ENCODE peak calls at places on chromosomes 2 and 18, in four cellular contexts. R, P, M and C are unnamed samples.

GRCh38 chr2:187615364-187615763 is 61.1 kb upstream of the TFPI start:
- DNase-seq in R (no peak), P (no peak), M (no peak), C (no peak)

GRCh38 chr2:178478102-178478441 is 328 bp downstream of the FKBP7 start:
- DNase-seq in R (no peak), P (no peak), M (no peak), C (no peak)

GRCh38 chr2:120452945-120453634 is 107.2 kb downstream of the INHBB start:
- DNase-seq in R (no peak), P (no peak), M (no peak), C (no peak)

GRCh38 chr18:11500153-11501122 is 109.0 kb upstream of the SLC35G4 start:
- DNase-seq in R (peak), P (no peak), M (no peak), C (no peak)

GRCh38 chr2:240138275-240138984 is 2.0 kb downstream of the OTOS start:
- DNase-seq in R (no peak), P (no peak), M (no peak), C (peak)

GRCh38 chr2:100408104-100408503 is 9.4 kb downstream of the CHST10 start:
- DNase-seq in R (no peak), P (peak), M (peak), C (no peak)

GRCh38 chr2:234388591-234388990 is 108.3 kb downstream of the ARL4C start:
- DNase-seq in R (no peak), P (no peak), M (no peak), C (no peak)

GRCh38 chr2:237540823-237541222 is 25.6 kb upstream of the PRLH start:
- DNase-seq in R (peak), P (peak), M (peak), C (no peak)

GRCh38 chr2:37711308-37711731 is 39.9 kb upstream of the CDC42EP3 start:
- DNase-seq in R (peak), P (no peak), M (no peak), C (peak)

GRCh38 chr2:158755310-158755709 is 39.8 kb upstream of the DAPL1 start:
- DNase-seq in R (no peak), P (no peak), M (no peak), C (peak)

GRCh38 chr2:218883491-218884490 is 3.1 kb downstream of the WNT10A start:
- DNase-seq in R (peak), P (no peak), M (no peak), C (peak)

GRCh38 chr2:235538989-235539388 is 45.1 kb downstream of the AGAP1 start:
- DNase-seq in R (no peak), P (no peak), M (no peak), C (no peak)

GRCh38 chr2:17541514-17541950 is 1.0 kb downstream of the VSNL1 start:
- DNase-seq in R (no peak), P (no peak), M (no peak), C (no peak)

GRCh38 chr2:17539993-17540812 is at the start of gene VSNL1:
- DNase-seq in R (peak), P (peak), M (peak), C (peak)

GRCh38 chr2:17539596-17539992 is 902 bp upstream of the VSNL1 start:
- DNase-seq in R (no peak), P (peak), M (peak), C (peak)

GRCh38 chr2:17542471-17542870 is 2.0 kb downstream of the VSNL1 start:
- DNase-seq in R (no peak), P (no peak), M (no peak), C (no peak)

DNA sequence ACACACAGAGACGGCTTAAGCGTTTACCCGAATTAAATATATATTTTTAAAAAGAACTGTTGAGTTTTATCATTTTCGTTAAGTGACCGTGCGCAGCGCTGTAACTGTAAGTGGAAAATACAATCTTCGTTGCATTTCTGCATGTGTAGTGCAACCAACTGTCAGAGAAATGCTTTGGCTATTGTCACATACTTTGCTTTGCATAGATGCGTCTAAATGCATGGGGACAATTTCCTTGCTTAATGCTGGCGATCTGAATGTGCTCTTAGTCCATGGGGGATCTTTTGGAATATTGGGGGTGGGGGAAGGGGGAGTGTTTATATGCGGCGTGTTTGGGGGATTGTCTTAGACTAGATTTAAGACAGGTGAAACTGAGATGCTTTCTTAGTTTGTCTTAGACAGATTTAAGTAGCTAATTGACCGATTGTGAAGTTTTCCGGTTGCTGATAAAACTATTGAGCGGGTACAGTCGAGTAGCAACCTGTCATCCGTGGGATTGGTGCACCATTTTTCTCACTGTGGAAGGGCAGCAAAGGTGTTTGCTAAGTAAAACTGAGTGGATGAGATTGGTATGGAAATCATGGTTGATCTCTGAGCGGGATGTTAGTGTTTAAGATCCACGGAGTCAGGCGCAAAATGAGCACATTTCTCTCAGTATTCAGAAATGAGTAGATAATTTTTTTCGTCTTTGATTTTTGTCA is 467 bp downstream of the VSNL1 start:
- DNase-seq in R (no peak), P (no peak), M (no peak), C (no peak)
- H3K27ac ChIP-seq in R (peak), P (peak), M (no peak), C (no peak)

GRCh38 chr18:3461704-3462103 is 11.7 kb downstream of the TGIF1 start:
- DNase-seq in R (no peak), P (no peak), M (no peak), C (no peak)

GRCh38 chr18:3458952-3459853 is 9.2 kb downstream of the TGIF1 start:
- DNase-seq in R (peak), P (no peak), M (no peak), C (no peak)

GRCh38 chr18:3458378-3458777 is 8.4 kb downstream of the TGIF1 start:
- DNase-seq in R (no peak), P (no peak), M (no peak), C (no peak)

GRCh38 chr18:3463052-3463451 is 13.1 kb downstream of the TGIF1 start:
- DNase-seq in R (no peak), P (no peak), M (no peak), C (no peak)

DNA sequence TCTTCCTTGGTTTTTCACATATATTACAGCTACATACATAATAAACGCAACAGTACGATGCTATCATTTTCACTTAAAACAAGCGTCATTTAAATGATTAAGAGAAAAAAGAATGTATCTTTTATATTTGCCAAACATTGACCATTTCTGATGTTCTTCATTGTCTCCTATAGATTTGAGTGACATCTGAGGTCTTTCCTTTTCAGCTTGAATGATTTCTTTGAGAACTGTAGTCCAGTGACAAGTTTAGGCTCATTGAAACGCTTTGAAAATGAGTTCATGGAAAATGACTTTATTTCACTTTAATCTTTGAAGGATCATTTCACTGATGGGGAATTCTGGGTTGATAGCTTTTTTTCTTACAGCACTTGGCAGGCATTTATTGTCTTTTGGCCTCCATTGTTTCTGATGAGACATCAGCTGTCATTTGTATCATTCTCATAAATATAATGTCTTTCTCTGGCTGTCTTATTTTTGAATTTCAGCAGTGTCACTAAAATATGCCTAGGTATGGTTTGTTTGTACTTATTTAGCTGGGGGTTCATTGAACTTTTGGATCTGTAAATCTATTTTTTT is 10.9 kb downstream of the TGIF1 start:
- DNase-seq in R (no peak), P (no peak), M (no peak), C (no peak)
- H3K27ac ChIP-seq in R (no peak), P (no peak), M (no peak), C (peak)

GRCh38 chr2:66532972-66533868 is 98.3 kb downstream of the MEIS1 start:
- DNase-seq in R (no peak), P (no peak), M (no peak), C (no peak)
- H3K27ac ChIP-seq in R (peak), P (peak), M (no peak), C (no peak)

GRCh38 chr2:181781082-181781786 is 100.9 kb upstream of the NEUROD1 start:
- DNase-seq in R (no peak), P (no peak), M (no peak), C (no peak)
- H3K27ac ChIP-seq in R (no peak), P (no peak), M (no peak), C (peak)

DNA sequence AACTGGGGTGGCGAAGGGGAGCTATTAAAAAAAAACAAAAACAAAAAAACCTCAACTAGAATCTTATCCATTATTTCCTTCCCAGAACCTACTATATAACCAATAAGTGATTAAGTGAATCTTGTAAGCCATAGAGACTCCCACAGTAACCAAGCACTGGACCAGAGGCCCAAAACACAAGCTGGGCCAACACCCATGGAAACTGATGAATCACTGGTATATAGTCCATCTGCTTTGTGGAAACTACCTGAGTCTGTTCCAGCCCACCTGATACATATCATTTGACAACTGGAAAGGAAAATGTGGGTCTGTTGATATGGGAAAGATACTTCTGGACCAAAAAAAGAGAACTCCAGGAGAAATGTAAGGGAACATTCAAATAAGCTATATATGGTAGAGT is 252.8 kb downstream of the MREG start:
- DNase-seq in R (no peak), P (no peak), M (no peak), C (no peak)
- H3K27ac ChIP-seq in R (no peak), P (no peak), M (no peak), C (no peak)

DNA sequence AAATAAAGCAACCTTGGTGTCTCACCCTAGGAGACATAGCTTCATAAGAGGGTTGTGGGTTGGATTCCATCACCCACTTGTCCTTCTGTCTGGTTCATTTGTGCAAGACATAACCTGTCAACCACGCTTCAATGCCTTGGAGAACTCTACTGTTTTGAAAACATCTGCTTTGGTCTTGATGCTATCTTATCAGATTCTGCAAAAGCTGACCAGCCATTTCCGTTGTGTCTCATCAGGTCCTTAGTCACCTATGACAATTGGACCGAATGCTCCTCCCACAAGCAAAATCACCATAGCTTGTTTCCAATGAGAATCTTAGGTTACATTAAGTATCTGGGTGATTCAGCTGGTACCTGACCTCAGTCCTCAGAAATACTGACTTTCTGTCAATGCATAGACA is 35.4 kb downstream of the STAT4 start:
- DNase-seq in R (peak), P (no peak), M (no peak), C (no peak)
- H3K27ac ChIP-seq in R (no peak), P (no peak), M (no peak), C (no peak)

GRCh38 chr2:52365946-52366345 is 1334.0 kb upstream of the NRXN1 start:
- DNase-seq in R (no peak), P (no peak), M (no peak), C (no peak)
- H3K27ac ChIP-seq in R (no peak), P (no peak), M (no peak), C (no peak)